ENCODE peak calls at places on chromosomes 5 and 9, in four cellular contexts. W is HepG2, K is K562, M is HCT116. X is an unnamed sample. For H3K36me3, the result is how much of the 10 kb centered on the place peaks cover.

GRCh38 chr9:74498616-74499095 is 1.5 kb downstream of the RORB start:
- DNase-seq in W (no peak), K (no peak), M (no peak), X (no peak)

GRCh38 chr9:98182069-98182820 is 10.2 kb downstream of the CORO2A start:
- DNase-seq in W (no peak), K (peak), M (no peak), X (no peak)

GRCh38 chr9:124665391-124666058 is 105.6 kb downstream of the NR6A1 start:
- DNase-seq in W (peak), K (no peak), M (no peak), X (no peak)

GRCh38 chr5:34497031-34497808 is 158.9 kb upstream of the RAI14 start:
- DNase-seq in W (no peak), K (no peak), M (no peak), X (no peak)

GRCh38 chr9:107635803-107636174 is 146.2 kb upstream of the KLF4 start:
- DNase-seq in W (no peak), K (no peak), M (no peak), X (no peak)

GRCh38 chr5:115758356-115758755 is 58.1 kb downstream of the CDO1 start:
- DNase-seq in W (no peak), K (no peak), M (no peak), X (no peak)

GRCh38 chr9:120609636-120610035 is 29.7 kb upstream of the CDK5RAP2 start:
- DNase-seq in W (no peak), K (no peak), M (no peak), X (no peak)

GRCh38 chr5:475704-476101 is 32.7 kb downstream of the EXOC3 start:
- DNase-seq in W (no peak), K (no peak), M (no peak), X (no peak)

GRCh38 chr9:35570709-35571108 is 34.4 kb upstream of the TESK1 start:
- DNase-seq in W (no peak), K (no peak), M (no peak), X (no peak)
- TF ChIP-seq TCF7L2 in W (no peak), K (no peak), M (no peak), X (no peak)

DNA sequence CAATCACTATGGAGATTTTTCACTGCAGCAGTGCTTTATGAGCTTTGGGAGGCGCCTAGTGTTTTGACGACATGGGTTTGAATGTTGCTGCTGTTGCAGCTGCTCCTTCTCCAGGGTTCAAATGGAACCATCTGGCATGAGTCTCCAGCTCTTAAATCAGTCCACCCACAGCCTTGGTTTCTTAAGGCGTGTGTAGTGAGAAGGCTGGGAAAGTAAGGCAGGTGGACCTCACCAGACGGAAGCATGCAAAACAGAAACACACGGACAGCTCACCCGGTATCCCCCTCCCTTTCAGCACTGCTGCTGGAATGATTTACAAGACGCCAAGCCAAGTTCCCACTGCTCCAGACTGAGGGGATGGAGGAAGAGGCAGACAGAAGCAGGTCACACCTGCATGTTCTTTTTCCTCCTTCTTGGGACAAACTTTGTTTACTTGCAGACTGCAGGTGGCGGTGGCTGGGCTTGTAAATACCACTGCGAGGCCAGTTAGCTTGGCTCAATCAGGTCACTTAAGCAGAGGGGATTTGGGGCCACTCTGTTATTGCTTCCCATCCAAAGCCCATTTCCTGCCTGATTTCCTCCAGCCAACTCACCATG is 47.4 kb downstream of the ADAM19 start:
- DNase-seq in W (no peak), K (no peak), M (no peak), X (no peak)
- H3K36me3 ChIP-seq in W (under half), K (under half), M (under half), X (under half)

DNA sequence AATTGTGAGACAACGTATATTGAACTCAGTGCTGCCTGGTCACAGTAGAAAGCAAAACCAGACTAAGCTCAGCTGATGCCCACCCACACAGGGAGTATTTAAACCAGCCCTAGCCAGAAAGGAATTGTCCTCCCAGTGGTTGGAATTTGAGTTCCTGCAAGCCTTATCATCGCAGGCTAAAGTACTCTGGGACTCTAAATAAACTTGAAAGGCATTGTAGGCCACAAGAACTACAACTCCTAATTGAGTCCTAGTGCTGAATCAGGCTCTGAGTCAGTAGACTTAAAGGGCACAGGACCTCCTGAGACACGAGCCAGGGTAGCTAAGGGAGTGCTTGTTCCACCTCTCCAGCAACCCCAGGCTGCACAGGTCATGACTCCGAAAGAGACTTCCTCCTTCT is 171.4 kb downstream of the MCTP1 start:
- DNase-seq in W (no peak), K (no peak), M (no peak), X (no peak)
- TF ChIP-seq CTCF in W (no peak), K (no peak), M (no peak), X (no peak)

GRCh38 chr5:110371725-110372041 is 354.8 kb downstream of the TMEM232 start:
- DNase-seq in W (no peak), K (no peak), M (no peak), X (no peak)
- TF ChIP-seq TCF7L2 in W (no peak), K (no peak), M (no peak), X (no peak)

GRCh38 chr5:179882338-179882737 is 23.7 kb upstream of the MRNIP start:
- DNase-seq in W (no peak), K (no peak), M (no peak), X (no peak)
- H3K36me3 ChIP-seq in W (half or more), K (half or more), M (under half), X (under half)

GRCh38 chr5:13250450-13251291 is 693.8 kb downstream of the DNAH5 start:
- DNase-seq in W (peak), K (peak), M (no peak), X (peak)
- TF ChIP-seq CTCF in W (no peak), K (peak), M (peak), X (peak)